ENCODE peak calls at places on chromosomes 2 and 18, in four cellular contexts. L is GM12878, H is tibial nerve, C is K562. D is an unnamed sample.

GRCh38 chr18:8785261-8785660 is 79.9 kb downstream of the MTCL1 start:
- DNase-seq in H (no peak), C (no peak), L (no peak), D (no peak)

GRCh38 chr2:74947703-74948102 is 10.7 kb upstream of the POLE4 start:
- DNase-seq in H (no peak), C (no peak), L (no peak), D (no peak)

GRCh38 chr2:150482111-150482510 is 5.4 kb downstream of the RND3 start:
- DNase-seq in L (no peak), H (no peak), C (no peak), D (no peak)

GRCh38 chr18:48460929-48461583 is 51.9 kb upstream of the ZBTB7C start:
- DNase-seq in C (no peak), L (no peak), H (no peak), D (no peak)

GRCh38 chr2:138059487-138059886 is 95.2 kb downstream of the HNMT start:
- DNase-seq in C (no peak), H (no peak), L (no peak), D (no peak)

GRCh38 chr2:233184669-233185068 is 66.8 kb upstream of the ATG16L1 start:
- DNase-seq in C (no peak), L (no peak), H (no peak), D (no peak)

GRCh38 chr18:61901334-61901986 is 8.7 kb upstream of the RNF152 start:
- DNase-seq in L (peak; percentile 7), C (peak; percentile 57), H (peak; percentile 35), D (peak; percentile 42)

GRCh38 chr2:190657474-190658252 is 8.8 kb downstream of the NAB1 start:
- DNase-seq in L (no peak), C (no peak), H (no peak), D (no peak)

GRCh38 chr2:74168739-74169138 is 9.9 kb downstream of the MOB1A start:
- DNase-seq in L (no peak), C (no peak), H (no peak), D (no peak)

GRCh38 chr18:8367217-8367988 is 241.8 kb upstream of the RAB12 start:
- DNase-seq in C (peak; percentile 41), H (no peak), L (no peak), D (peak; percentile 48)

GRCh38 chr2:226839960-226840359 is 4.1 kb downstream of the RHBDD1 start:
- DNase-seq in L (no peak), C (no peak), H (no peak), D (no peak)

GRCh38 chr2:207830778-207831549 is 61.3 kb upstream of the FZD5 start:
- DNase-seq in L (no peak), H (no peak), C (no peak), D (no peak)

GRCh38 chr18:34592961-34593382 is 117.1 kb upstream of the DTNA start:
- DNase-seq in H (peak; percentile 7), L (no peak), C (no peak), D (peak; percentile 28)

GRCh38 chr2:226115832-226116200 is 683.8 kb downstream of the IRS1 start:
- DNase-seq in L (no peak), C (no peak), H (no peak), D (no peak)

GRCh38 chr18:57579928-57580327 is 6.6 kb downstream of the FECH start:
- DNase-seq in H (no peak), L (no peak), C (no peak), D (no peak)

GRCh38 chr18:48885266-48885950 is 65.4 kb downstream of the SMAD7 start:
- DNase-seq in L (no peak), C (no peak), H (no peak), D (peak; percentile 19)

GRCh38 chr2:200177971-200178911 is 128.3 kb upstream of the SPATS2L start:
- DNase-seq in H (no peak), C (no peak), L (no peak), D (peak; percentile 23)

GRCh38 chr2:239669181-239669898 is 268.5 kb upstream of the HDAC4 start:
- DNase-seq in H (no peak), L (no peak), C (no peak), D (no peak)

GRCh38 chr2:63506350-63506749 is 81.9 kb downstream of the WDPCP start:
- DNase-seq in L (no peak), C (no peak), H (no peak), D (no peak)

GRCh38 chr18:33123852-33124251 is 316.7 kb downstream of the CCDC178 start:
- DNase-seq in H (no peak), L (no peak), C (no peak), D (no peak)

GRCh38 chr2:200905618-200906296 is 16.6 kb downstream of the NIF3L1 start:
- DNase-seq in L (no peak), H (peak; percentile 48), C (peak; percentile 14), D (peak; percentile 78)

GRCh38 chr18:36817039-36817438 is 11.8 kb downstream of the TPGS2 start:
- DNase-seq in L (no peak), H (no peak), C (no peak), D (no peak)

GRCh38 chr2:75466708-75467311 is 93.9 kb downstream of the EVA1A start:
- DNase-seq in L (no peak), H (no peak), C (peak; percentile 64), D (no peak)

GRCh38 chr2:237309416-237309815 is 104.5 kb downstream of the COL6A3 start:
- DNase-seq in L (no peak), H (no peak), C (no peak), D (no peak)

GRCh38 chr2:98379311-98380202 is 33.3 kb downstream of the CNGA3 start:
- DNase-seq in H (no peak), L (no peak), C (no peak), D (no peak)

GRCh38 chr2:174625031-174625430 is 27.4 kb upstream of the WIPF1 start:
- DNase-seq in L (no peak), C (no peak), H (no peak), D (no peak)

GRCh38 chr18:31446854-31447253 is 687 bp upstream of the DSG3 start:
- DNase-seq in L (no peak), H (no peak), C (no peak), D (no peak)

GRCh38 chr2:10385933-10386773 is 62.0 kb downstream of the ODC1 start:
- DNase-seq in L (no peak), H (no peak), C (no peak), D (no peak)

GRCh38 chr2:153432381-153432780 is 46.2 kb downstream of the RPRM start:
- DNase-seq in H (no peak), L (no peak), C (no peak), D (no peak)

GRCh38 chr2:217248312-217248935 is 388.6 kb upstream of the TNP1 start:
- DNase-seq in H (peak; percentile 74), L (peak; percentile 7), C (no peak), D (peak; percentile 88)

GRCh38 chr2:38145226-38145625 is 69.3 kb upstream of the CYP1B1 start:
- DNase-seq in C (no peak), L (no peak), H (no peak), D (no peak)

GRCh38 chr18:48600746-48601090 is 61.9 kb downstream of the CTIF start:
- DNase-seq in L (no peak), C (no peak), H (no peak), D (no peak)

GRCh38 chr2:5546176-5546575 is 146.0 kb upstream of the SOX11 start:
- DNase-seq in L (no peak), H (no peak), C (no peak), D (no peak)

GRCh38 chr2:234003972-234004617 is 46.4 kb upstream of the SPP2 start:
- DNase-seq in L (no peak), C (no peak), H (no peak), D (no peak)

GRCh38 chr2:188788621-188789020 is 185.6 kb upstream of the COL3A1 start:
- DNase-seq in L (no peak), H (peak; percentile 89), C (no peak), D (peak; percentile 71)

GRCh38 chr2:78754930-78755329 is 270.6 kb upstream of the REG3G start:
- DNase-seq in H (no peak), L (no peak), C (no peak), D (no peak)

DNA sequence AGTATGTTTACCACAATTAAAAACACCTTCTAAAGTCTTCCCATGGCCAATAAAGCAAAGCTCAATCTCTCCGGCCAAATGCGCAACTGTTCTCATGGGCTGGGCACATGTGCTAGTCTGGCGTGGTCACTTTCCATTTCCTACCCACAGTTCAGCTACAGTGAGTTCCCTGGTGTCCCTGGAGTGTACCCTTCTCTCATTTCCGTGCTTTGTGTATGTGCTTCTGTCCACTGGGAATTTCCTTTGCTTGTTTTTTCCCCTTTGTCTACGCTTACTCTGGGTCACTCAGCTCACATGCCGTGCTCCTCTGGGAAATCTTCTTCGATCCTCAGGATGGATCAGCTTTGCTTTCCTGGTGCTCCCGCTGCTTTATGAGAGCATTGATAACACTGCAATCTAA is 69.6 kb upstream of the GYPC start:
- DNase-seq in H (no peak), C (no peak), L (no peak), D (no peak)
- TF ChIP-seq EP300 in H (no peak), C (no peak), L (no peak), D (no peak)

GRCh38 chr2:121049141-121049540 is 235.9 kb downstream of the TFCP2L1 start:
- DNase-seq in L (no peak), C (no peak), H (no peak), D (no peak)
- H3K36me3 ChIP-seq in L (no peaks in the 10 kb centered on the region), C (no peaks in the 10 kb centered on the region), H (no peaks in the 10 kb centered on the region), D (no peaks in the 10 kb centered on the region)

GRCh38 chr2:20067992-20068727 is 16.7 kb upstream of the LAPTM4A start:
- DNase-seq in L (no peak), H (no peak), C (no peak), D (no peak)

GRCh38 chr2:20062615-20063545 is 11.5 kb upstream of the LAPTM4A start:
- DNase-seq in C (no peak), H (peak; percentile 85), L (no peak), D (no peak)

GRCh38 chr2:20064841-20065240 is 13.4 kb upstream of the LAPTM4A start:
- DNase-seq in L (no peak), C (no peak), H (no peak), D (no peak)

GRCh38 chr2:20064421-20064820 is 13.0 kb upstream of the LAPTM4A start:
- DNase-seq in L (no peak), C (no peak), H (no peak), D (no peak)

GRCh38 chr2:20065885-20066602 is 14.6 kb upstream of the LAPTM4A start:
- DNase-seq in L (no peak), H (peak; percentile 48), C (no peak), D (no peak)
- TF ChIP-seq EP300 in L (no peak), H (no peak), C (no peak), D (no peak)

DNA sequence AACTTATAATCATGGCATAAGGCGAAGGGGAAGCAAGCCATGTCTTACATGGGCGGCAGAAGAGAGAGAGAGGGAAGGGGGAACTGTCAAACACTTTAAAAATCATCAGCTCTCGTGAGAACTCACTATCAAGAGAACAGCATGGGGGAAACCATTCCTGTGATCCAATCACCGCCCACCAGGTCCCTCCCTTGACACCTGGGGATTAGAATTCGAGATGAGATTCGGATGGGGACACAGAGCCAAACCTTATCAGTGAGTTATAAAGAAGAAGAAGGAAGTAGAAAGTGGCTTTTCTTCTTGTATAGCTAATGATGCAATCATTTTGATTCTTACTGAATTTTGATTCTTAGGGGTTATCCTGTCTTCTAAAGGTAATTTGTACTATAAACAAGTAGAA is 51.4 kb downstream of the SMCHD1 start:
- DNase-seq in C (no peak), H (no peak), L (no peak), D (no peak)
- H3K36me3 ChIP-seq in C (peaks cover 91% of the 10 kb centered on the region), H (no peaks in the 10 kb centered on the region), L (peaks cover 5% of the 10 kb centered on the region), D (no peaks in the 10 kb centered on the region)

GRCh38 chr2:219279151-219279915 is at the start of gene DNAJB2:
- DNase-seq in C (peak; percentile 94), H (peak; percentile 97), L (peak; percentile 89), D (peak; percentile 99)
- TF ChIP-seq EP300 in C (peak; percentile 95), H (peak; percentile 98), L (peak; percentile 72), D (peak; percentile 82)

D was measured in ovary.